ENCODE peak calls at places on chromosomes 1 and 21, in seven cellular contexts. T is sigmoid colon, E is retinal pigment epithelial cell, X is MCF 10A, J is A549, Q is PC-3, O is activated B cell treated with CpG ODN at 0.5 μM for 24 hours. D is an unnamed sample.
A peak's percentile ranks its signal among the peaks of the same experiment; 100 is the strongest.

GRCh38 chr1:170218261-170218660 is 72.5 kb downstream of the NTMT2 start:
- DNase-seq in T (no peak), E (no peak), X (no peak), J (no peak), Q (no peak), O (no peak), D (no peak)

GRCh38 chr1:235725493-235725892 is 75.9 kb upstream of the GNG4 start:
- DNase-seq in T (no peak), E (no peak), X (no peak), J (no peak), Q (no peak), O (no peak), D (no peak)

GRCh38 chr1:159510223-159510530 is 25.6 kb downstream of the OR10J5 start:
- DNase-seq in T (no peak), E (no peak), X (no peak), J (no peak), Q (no peak), O (no peak), D (no peak)

GRCh38 chr1:151545542-151545941 is 5.4 kb downstream of the TUFT1 start:
- DNase-seq in T (no peak), E (no peak), X (no peak), J (peak; percentile 68), Q (no peak), O (no peak), D (no peak)

GRCh38 chr1:229022595-229023350 is 248.1 kb upstream of the RAB4A start:
- DNase-seq in T (no peak), E (no peak), X (no peak), J (no peak), Q (no peak), O (no peak), D (no peak)

GRCh38 chr1:21294266-21295058 is 4.2 kb upstream of the ECE1 start:
- DNase-seq in T (no peak), E (no peak), X (peak; percentile 36), J (no peak), Q (peak; percentile 19), O (peak; percentile 79), D (no peak)

GRCh38 chr1:240998024-240998423 is 359.0 kb downstream of the RGS7 start:
- DNase-seq in T (no peak), E (no peak), X (no peak), J (no peak), Q (peak; percentile 81), O (no peak), D (peak; percentile 5)

GRCh38 chr1:941027-941587 is 17.4 kb downstream of the SAMD11 start:
- DNase-seq in T (no peak), E (no peak), X (no peak), J (no peak), Q (no peak), O (no peak), D (no peak)

GRCh38 chr1:55420866-55421265 is 205.7 kb upstream of the USP24 start:
- DNase-seq in T (no peak), E (peak; percentile 64), X (no peak), J (no peak), Q (no peak), O (no peak), D (no peak)

GRCh38 chr1:204975568-204976235 is 67.3 kb upstream of the CNTN2 start:
- DNase-seq in T (no peak), E (no peak), X (peak; percentile 78), J (peak; percentile 41), Q (peak; percentile 89), O (peak; percentile 38), D (no peak)

GRCh38 chr1:238961790-238962189 is 424.6 kb upstream of the CHRM3 start:
- DNase-seq in T (no peak), E (no peak), X (peak; percentile 95), J (no peak), Q (peak; percentile 90), O (no peak), D (no peak)

GRCh38 chr1:203628185-203628996 is 1.8 kb downstream of the ATP2B4 start:
- DNase-seq in T (peak; percentile 86), E (no peak), X (no peak), J (no peak), Q (no peak), O (peak; percentile 20), D (peak; percentile 23)

GRCh38 chr1:63870152-63870551 is 96.3 kb downstream of the ROR1 start:
- DNase-seq in T (no peak), E (no peak), X (no peak), J (no peak), Q (no peak), O (no peak), D (no peak)

GRCh38 chr21:15031790-15032357 is 32.9 kb downstream of the NRIP1 start:
- DNase-seq in T (no peak), E (no peak), X (no peak), J (no peak), Q (no peak), O (no peak), D (no peak)

GRCh38 chr1:88985033-88985432 is 7.4 kb downstream of the KYAT3 start:
- DNase-seq in T (no peak), E (peak; percentile 93), X (peak; percentile 91), J (peak; percentile 31), Q (peak; percentile 95), O (no peak), D (peak; percentile 83)

GRCh38 chr1:4174291-4175200 is 274.5 kb upstream of the C1orf174 start:
- DNase-seq in T (peak; percentile 54), E (no peak), X (no peak), J (no peak), Q (no peak), O (no peak), D (no peak)

GRCh38 chr1:159170639-159171038 is 776 bp upstream of the CADM3 start:
- DNase-seq in T (no peak), E (no peak), X (peak; percentile 98), J (no peak), Q (no peak), O (no peak), D (no peak)

GRCh38 chr1:95685091-95685490 is 451.1 kb downstream of the RWDD3 start:
- DNase-seq in T (no peak), E (no peak), X (no peak), J (no peak), Q (no peak), O (no peak), D (no peak)

GRCh38 chr1:20105856-20106255 is 13.5 kb downstream of the PLA2G2D start:
- DNase-seq in T (no peak), E (no peak), X (no peak), J (no peak), Q (peak; percentile 86), O (no peak), D (no peak)

GRCh38 chr1:32759997-32760623 is 57.0 kb downstream of the YARS1 start:
- DNase-seq in T (no peak), E (peak; percentile 85), X (peak; percentile 97), J (peak; percentile 95), Q (peak; percentile 98), O (no peak), D (no peak)

GRCh38 chr1:168391759-168392681 is 111.3 kb downstream of the TBX19 start:
- DNase-seq in T (peak; percentile 86), E (no peak), X (peak; percentile 97), J (peak; percentile 33), Q (peak; percentile 86), O (no peak), D (no peak)

GRCh38 chr1:91776068-91776794 is 109.7 kb downstream of the TGFBR3 start:
- DNase-seq in T (no peak), E (no peak), X (no peak), J (no peak), Q (no peak), O (no peak), D (no peak)

GRCh38 chr1:28087614-28088167 is 719 bp downstream of the EYA3 start:
- DNase-seq in T (no peak), E (no peak), X (peak; percentile 47), J (no peak), Q (no peak), O (no peak), D (no peak)

GRCh38 chr1:41501581-41501980 is 17.1 kb upstream of the EDN2 start:
- DNase-seq in T (no peak), E (no peak), X (no peak), J (no peak), Q (peak; percentile 78), O (no peak), D (no peak)

GRCh38 chr1:26126321-26127084 is 14.9 kb downstream of the PDIK1L start:
- DNase-seq in T (no peak), E (no peak), X (peak; percentile 76), J (peak; percentile 25), Q (peak; percentile 92), O (no peak), D (no peak)

GRCh38 chr1:15123298-15123697 is 30.2 kb upstream of the TMEM51 start:
- DNase-seq in T (no peak), E (no peak), X (no peak), J (no peak), Q (no peak), O (no peak), D (no peak)

GRCh38 chr1:112391603-112391940 is 4.4 kb upstream of the CTTNBP2NL start:
- DNase-seq in T (no peak), E (no peak), X (no peak), J (no peak), Q (no peak), O (no peak), D (no peak)

GRCh38 chr21:37446552-37446951 is 80.0 kb downstream of the DYRK1A start:
- DNase-seq in T (no peak), E (no peak), X (no peak), J (no peak), Q (no peak), O (no peak), D (no peak)
- TF ChIP-seq CTCF in T (no peak), E (peak; percentile 3), X (no peak), J (no peak), Q (peak; percentile 30), O (no peak), D (no peak)

GRCh38 chr1:202186327-202186726 is 7.3 kb upstream of the LGR6 start:
- DNase-seq in T (no peak), E (no peak), X (no peak), J (no peak), Q (no peak), O (no peak), D (no peak)
- TF ChIP-seq CTCF in T (no peak), E (no peak), X (no peak), J (no peak), Q (no peak), O (no peak), D (no peak)

GRCh38 chr1:12405325-12406217 is 175.7 kb downstream of the VPS13D start:
- DNase-seq in T (peak; percentile 72), E (no peak), X (no peak), J (peak; percentile 34), Q (no peak), O (no peak), D (no peak)
- TF ChIP-seq CTCF in T (no peak), E (peak; percentile 50), X (no peak), J (no peak), Q (no peak), O (no peak), D (no peak)

DNA sequence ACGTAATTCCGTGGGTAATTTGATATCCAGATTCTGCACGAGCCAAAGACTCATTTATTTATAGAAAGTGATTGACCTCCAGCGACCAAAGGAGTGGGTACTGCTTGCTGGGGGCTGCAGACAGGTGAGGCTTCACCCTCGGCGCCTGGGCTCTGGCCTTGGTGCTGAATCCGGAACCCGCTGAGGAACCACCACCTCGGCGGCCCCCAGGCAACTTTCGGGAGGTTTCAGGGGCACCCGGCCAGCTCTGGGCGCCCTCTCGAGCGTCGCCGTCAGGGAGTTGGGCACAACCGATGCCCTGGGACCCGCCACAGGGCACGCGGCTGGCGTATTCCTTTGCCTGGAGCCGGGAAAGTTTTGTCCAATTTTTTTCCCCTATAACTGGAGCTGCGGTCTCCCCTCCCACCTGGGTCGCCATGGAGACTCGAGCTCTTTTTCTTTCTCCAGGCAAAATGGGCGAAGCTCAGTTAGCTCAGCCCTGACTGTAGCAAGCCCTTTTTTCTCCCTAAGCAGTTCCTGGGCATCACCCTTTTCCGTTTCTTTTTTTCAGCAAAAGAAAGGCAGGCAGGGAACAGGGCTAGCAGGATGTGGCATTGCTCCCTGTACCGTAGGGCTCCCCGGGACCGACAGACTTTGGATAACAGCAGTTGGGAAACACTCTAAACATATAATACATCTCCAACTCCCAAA is 1.9 kb downstream of the KCNJ6 start:
- DNase-seq in T (no peak), E (no peak), X (peak; percentile 30), J (no peak), Q (peak; percentile 14), O (no peak), D (no peak)
- TF ChIP-seq CTCF in T (no peak), E (no peak), X (no peak), J (no peak), Q (no peak), O (no peak), D (no peak)

D was measured in AG09319.